ENCODE peak calls at places on chromosomes 5 and 9, in four cellular contexts. X is kidney; J is caudate nucleus; Y is CD4-positive, alpha-beta memory T cell. R is an unnamed sample.

GRCh38 chr9:136482046-136482792 is 621 bp downstream of the SEC16A start:
- DNase-seq in X (no peak), J (no peak), Y (peak), R (peak)

GRCh38 chr5:173750538-173751265 is 134.3 kb upstream of the BOD1 start:
- DNase-seq in X (no peak), J (no peak), Y (no peak), R (no peak)

GRCh38 chr5:41527201-41527779 is 16.9 kb upstream of the PLCXD3 start:
- DNase-seq in X (no peak), J (no peak), Y (no peak), R (no peak)

GRCh38 chr5:52799358-52799982 is 11.8 kb downstream of the ITGA1 start:
- DNase-seq in X (peak), J (peak), Y (peak), R (no peak)

GRCh38 chr5:120552638-120553037 is 88.5 kb downstream of the PRR16 start:
- DNase-seq in X (no peak), J (no peak), Y (no peak), R (no peak)

GRCh38 chr5:82164957-82165698 is 113.0 kb downstream of the RPS23 start:
- DNase-seq in X (no peak), J (no peak), Y (no peak), R (no peak)

GRCh38 chr5:160033546-160034252 is 24.8 kb downstream of the TTC1 start:
- DNase-seq in X (no peak), J (no peak), Y (no peak), R (no peak)

GRCh38 chr5:80109549-80110478 is 74.7 kb downstream of the THBS4 start:
- DNase-seq in X (no peak), J (peak), Y (no peak), R (no peak)

GRCh38 chr5:8340739-8341344 is 471.9 kb downstream of the MTRR start:
- DNase-seq in X (no peak), J (no peak), Y (no peak), R (no peak)

GRCh38 chr5:39236718-39237117 is 17.4 kb upstream of the FYB1 start:
- DNase-seq in X (no peak), J (no peak), Y (no peak), R (no peak)

GRCh38 chr9:93122721-93123221 is 11.3 kb downstream of the NINJ1 start:
- DNase-seq in X (peak), J (no peak), Y (peak), R (no peak)

GRCh38 chr5:7850533-7851239 is at the start of gene CFAP90:
- DNase-seq in X (peak), J (peak), Y (peak), R (peak)

GRCh38 chr9:130891699-130892502 is 4.7 kb downstream of the QRFP start:
- DNase-seq in X (peak), J (peak), Y (no peak), R (no peak)

GRCh38 chr9:109349431-109349846 is 28.6 kb upstream of the EPB41L4B start:
- DNase-seq in X (no peak), J (no peak), Y (no peak), R (no peak)

GRCh38 chr9:37408933-37409710 is 13.4 kb upstream of the GRHPR start:
- DNase-seq in X (peak), J (no peak), Y (peak), R (peak)

GRCh38 chr5:149674686-149675085 is 55.4 kb upstream of the PPARGC1B start:
- DNase-seq in X (no peak), J (no peak), Y (no peak), R (no peak)

GRCh38 chr5:110167384-110167783 is 477.7 kb downstream of the MAN2A1 start:
- DNase-seq in X (no peak), J (no peak), Y (no peak), R (no peak)

GRCh38 chr5:176687881-176688280 is 40.6 kb downstream of the TSPAN17 start:
- DNase-seq in X (no peak), J (no peak), Y (no peak), R (no peak)

GRCh38 chr5:74255692-74256091 is 384.8 kb downstream of the ENC1 start:
- DNase-seq in X (no peak), J (no peak), Y (no peak), R (no peak)

GRCh38 chr5:140220032-140220697 is 45.2 kb downstream of the CYSTM1 start:
- DNase-seq in X (no peak), J (no peak), Y (no peak), R (no peak)

GRCh38 chr5:139459451-139459934 is 3.0 kb downstream of the ECSCR start:
- DNase-seq in X (no peak), J (no peak), Y (peak), R (no peak)

GRCh38 chr9:134698587-134699342 is 57.2 kb downstream of the COL5A1 start:
- DNase-seq in X (no peak), J (peak), Y (no peak), R (peak)

GRCh38 chr5:159908201-159908940 is 7.9 kb upstream of the ADRA1B start:
- DNase-seq in X (no peak), J (no peak), Y (no peak), R (no peak)

GRCh38 chr5:161152415-161152814 is 300.4 kb upstream of the ATP10B start:
- DNase-seq in X (no peak), J (no peak), Y (no peak), R (no peak)

GRCh38 chr5:140785905-140786686 is at the start of gene PCDHA1:
- DNase-seq in X (no peak), J (no peak), Y (peak), R (no peak)

GRCh38 chr9:128554155-128554862 is 1.9 kb downstream of the SPTAN1 start:
- DNase-seq in X (no peak), J (peak), Y (peak), R (no peak)

GRCh38 chr5:59128646-59129290 is 545.9 kb downstream of the RAB3C start:
- DNase-seq in X (no peak), J (no peak), Y (no peak), R (no peak)

GRCh38 chr5:99156688-99157087 is 227.9 kb upstream of the CHD1 start:
- DNase-seq in X (no peak), J (no peak), Y (no peak), R (no peak)

GRCh38 chr5:32413466-32414263 is 30.9 kb downstream of the ZFR start:
- DNase-seq in X (no peak), J (no peak), Y (no peak), R (no peak)

GRCh38 chr5:151005187-151005974 is 15.0 kb upstream of the GPX3 start:
- DNase-seq in X (no peak), J (no peak), Y (no peak), R (no peak)

GRCh38 chr5:151006704-151007334 is 13.6 kb upstream of the GPX3 start:
- DNase-seq in X (no peak), J (no peak), Y (no peak), R (no peak)

GRCh38 chr5:151004499-151004898 is 15.9 kb upstream of the GPX3 start:
- DNase-seq in X (no peak), J (no peak), Y (no peak), R (no peak)

GRCh38 chr5:151007430-151008123 is 12.8 kb upstream of the GPX3 start:
- DNase-seq in X (no peak), J (no peak), Y (no peak), R (no peak)

GRCh38 chr5:151005975-151006576 is 14.3 kb upstream of the GPX3 start:
- DNase-seq in X (peak), J (no peak), Y (no peak), R (no peak)
- H3K27ac ChIP-seq in X (peak), J (peak), Y (no peak), R (no peak)

DNA sequence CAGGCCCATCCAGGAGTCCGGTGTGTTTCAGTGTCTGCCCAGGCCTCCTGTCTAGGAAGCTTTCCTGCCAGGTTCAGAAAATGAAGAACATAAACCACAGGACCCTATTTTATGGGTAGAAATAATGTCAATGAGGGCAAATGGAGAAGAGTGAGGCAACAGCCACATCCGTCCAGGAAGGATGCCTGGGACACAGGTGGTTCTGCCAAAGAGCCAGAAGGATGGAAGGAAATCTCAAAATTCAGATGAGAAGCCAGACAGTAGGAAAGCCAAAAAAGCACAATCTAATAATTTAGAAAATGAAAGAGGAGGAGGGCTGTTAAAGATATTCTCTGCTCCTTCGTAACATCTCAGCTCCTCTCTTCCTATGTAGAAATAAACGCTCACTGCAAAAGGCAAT is 262.2 kb downstream of the AUH start:
- DNase-seq in X (no peak), J (no peak), Y (no peak), R (no peak)
- H3K27ac ChIP-seq in X (no peak), J (no peak), Y (no peak), R (no peak)

GRCh38 chr5:34522599-34523381 is 133.3 kb upstream of the RAI14 start:
- DNase-seq in X (no peak), J (peak), Y (peak), R (peak)

GRCh38 chr5:34525761-34526160 is 130.4 kb upstream of the RAI14 start:
- DNase-seq in X (no peak), J (no peak), Y (no peak), R (no peak)

GRCh38 chr5:34521628-34522290 is 134.4 kb upstream of the RAI14 start:
- DNase-seq in X (no peak), J (no peak), Y (no peak), R (no peak)

GRCh38 chr5:34524123-34524522 is 132.0 kb upstream of the RAI14 start:
- DNase-seq in X (no peak), J (no peak), Y (no peak), R (no peak)

DNA sequence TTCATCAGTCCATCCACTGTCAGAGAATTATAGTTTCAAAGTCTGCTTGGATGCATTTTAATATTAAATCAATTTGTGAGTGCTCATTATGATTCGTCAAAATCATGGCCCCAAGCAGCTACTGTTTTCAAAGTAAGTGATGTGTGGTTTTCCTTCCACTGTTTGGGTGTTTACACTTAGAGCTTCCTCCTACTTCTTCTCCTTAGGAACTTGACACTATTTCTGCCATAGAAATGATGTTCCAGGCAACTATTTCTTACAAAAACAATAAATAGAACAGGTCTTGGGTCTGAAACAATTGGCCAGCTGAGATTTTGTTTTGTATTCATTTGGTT is 132.8 kb upstream of the RAI14 start:
- DNase-seq in X (no peak), J (no peak), Y (no peak), R (no peak)
- H3K27ac ChIP-seq in X (no peak), J (no peak), Y (no peak), R (no peak)

GRCh38 chr9:120892177-120892747 is 15.3 kb upstream of the PHF19 start:
- DNase-seq in X (no peak), J (no peak), Y (peak), R (no peak)
- H3K27ac ChIP-seq in X (no peak), J (no peak), Y (peak), R (peak)

R was measured in CD4-positive, alpha-beta T cell.